ENCODE peak calls at places on chromosome 12, in eight cellular contexts. One of them, this sample, is unnamed.

GRCh38 chr12:98998697-98999299 is 353.7 kb downstream of the APAF1 start:
- DNase-seq in heart right ventricle: no peak
- DNase-seq in colonic mucosa: no peak
- DNase-seq in cardiac muscle cell: peak; percentile 58
- DNase-seq in CD8-positive, alpha-beta memory T cell: no peak
- DNase-seq in MM.1S: peak; percentile 68
- DNase-seq in psoas muscle: no peak
- DNase-seq in PC-3: peak; percentile 79
- DNase-seq in this sample: no peak

GRCh38 chr12:53929527-53929926 is 9.1 kb upstream of the HOXC13 start:
- DNase-seq in heart right ventricle: no peak
- DNase-seq in colonic mucosa: no peak
- DNase-seq in cardiac muscle cell: no peak
- DNase-seq in CD8-positive, alpha-beta memory T cell: no peak
- DNase-seq in MM.1S: no peak
- DNase-seq in psoas muscle: no peak
- DNase-seq in PC-3: no peak
- DNase-seq in this sample: no peak

GRCh38 chr12:114680498-114681148 is 3.4 kb downstream of the TBX3 start:
- DNase-seq in heart right ventricle: no peak
- DNase-seq in colonic mucosa: no peak
- DNase-seq in cardiac muscle cell: no peak
- DNase-seq in CD8-positive, alpha-beta memory T cell: no peak
- DNase-seq in MM.1S: no peak
- DNase-seq in psoas muscle: no peak
- DNase-seq in PC-3: peak; percentile 33
- DNase-seq in this sample: no peak

GRCh38 chr12:101108130-101108529 is 101.9 kb downstream of the SLC5A8 start:
- DNase-seq in heart right ventricle: no peak
- DNase-seq in colonic mucosa: no peak
- DNase-seq in cardiac muscle cell: no peak
- DNase-seq in CD8-positive, alpha-beta memory T cell: no peak
- DNase-seq in MM.1S: peak; percentile 9
- DNase-seq in psoas muscle: no peak
- DNase-seq in PC-3: no peak
- DNase-seq in this sample: no peak

GRCh38 chr12:47938093-47938492 is 25.3 kb upstream of the TMEM106C start:
- DNase-seq in heart right ventricle: no peak
- DNase-seq in colonic mucosa: no peak
- DNase-seq in cardiac muscle cell: peak; percentile 21
- DNase-seq in CD8-positive, alpha-beta memory T cell: no peak
- DNase-seq in MM.1S: no peak
- DNase-seq in psoas muscle: no peak
- DNase-seq in PC-3: peak; percentile 44
- DNase-seq in this sample: no peak

GRCh38 chr12:53096089-53096741 is 1.3 kb upstream of the IGFBP6 start:
- DNase-seq in heart right ventricle: peak; percentile 79
- DNase-seq in colonic mucosa: peak; percentile 62
- DNase-seq in cardiac muscle cell: peak; percentile 85
- DNase-seq in CD8-positive, alpha-beta memory T cell: no peak
- DNase-seq in MM.1S: no peak
- DNase-seq in psoas muscle: peak; percentile 85
- DNase-seq in PC-3: peak; percentile 19
- DNase-seq in this sample: no peak

GRCh38 chr12:120072472-120072871 is 44.1 kb downstream of the RAB35 start:
- DNase-seq in heart right ventricle: no peak
- DNase-seq in colonic mucosa: no peak
- DNase-seq in cardiac muscle cell: no peak
- DNase-seq in CD8-positive, alpha-beta memory T cell: no peak
- DNase-seq in MM.1S: no peak
- DNase-seq in psoas muscle: no peak
- DNase-seq in PC-3: no peak
- DNase-seq in this sample: no peak

GRCh38 chr12:69136931-69137613 is 102.3 kb upstream of the CPSF6 start:
- DNase-seq in heart right ventricle: no peak
- DNase-seq in colonic mucosa: no peak
- DNase-seq in cardiac muscle cell: no peak
- DNase-seq in CD8-positive, alpha-beta memory T cell: no peak
- DNase-seq in MM.1S: no peak
- DNase-seq in psoas muscle: no peak
- DNase-seq in PC-3: no peak
- DNase-seq in this sample: no peak

GRCh38 chr12:11797317-11797913 is 147.9 kb downstream of the ETV6 start:
- DNase-seq in heart right ventricle: no peak
- DNase-seq in colonic mucosa: no peak
- DNase-seq in cardiac muscle cell: peak; percentile 85
- DNase-seq in CD8-positive, alpha-beta memory T cell: no peak
- DNase-seq in MM.1S: no peak
- DNase-seq in psoas muscle: no peak
- DNase-seq in PC-3: no peak
- DNase-seq in this sample: no peak

GRCh38 chr12:56574210-56574609 is 52.6 kb downstream of the RBMS2 start:
- DNase-seq in heart right ventricle: no peak
- DNase-seq in colonic mucosa: no peak
- DNase-seq in cardiac muscle cell: peak; percentile 82
- DNase-seq in CD8-positive, alpha-beta memory T cell: no peak
- DNase-seq in MM.1S: no peak
- DNase-seq in psoas muscle: no peak
- DNase-seq in PC-3: peak; percentile 24
- DNase-seq in this sample: no peak

GRCh38 chr12:51647647-51648046 is 56.6 kb downstream of the SCN8A start:
- DNase-seq in heart right ventricle: no peak
- DNase-seq in colonic mucosa: no peak
- DNase-seq in cardiac muscle cell: no peak
- DNase-seq in CD8-positive, alpha-beta memory T cell: no peak
- DNase-seq in MM.1S: no peak
- DNase-seq in psoas muscle: no peak
- DNase-seq in PC-3: no peak
- DNase-seq in this sample: no peak

GRCh38 chr12:3251067-3251466 is 173.9 kb downstream of the TSPAN9 start:
- DNase-seq in heart right ventricle: no peak
- DNase-seq in colonic mucosa: no peak
- DNase-seq in cardiac muscle cell: no peak
- DNase-seq in CD8-positive, alpha-beta memory T cell: no peak
- DNase-seq in MM.1S: no peak
- DNase-seq in psoas muscle: peak; percentile 51
- DNase-seq in PC-3: no peak
- DNase-seq in this sample: no peak

GRCh38 chr12:126243814-126244213 is 1178.6 kb downstream of the AACS start:
- DNase-seq in heart right ventricle: no peak
- DNase-seq in colonic mucosa: no peak
- DNase-seq in cardiac muscle cell: no peak
- DNase-seq in CD8-positive, alpha-beta memory T cell: no peak
- DNase-seq in MM.1S: no peak
- DNase-seq in psoas muscle: no peak
- DNase-seq in PC-3: no peak
- DNase-seq in this sample: no peak

GRCh38 chr12:81274619-81275018 is 196.7 kb downstream of the ACSS3 start:
- DNase-seq in heart right ventricle: no peak
- DNase-seq in colonic mucosa: no peak
- DNase-seq in cardiac muscle cell: peak; percentile 3
- DNase-seq in CD8-positive, alpha-beta memory T cell: no peak
- DNase-seq in MM.1S: no peak
- DNase-seq in psoas muscle: no peak
- DNase-seq in PC-3: no peak
- DNase-seq in this sample: no peak

GRCh38 chr12:52903285-52903854 is 1.5 kb downstream of the KRT8 start:
- DNase-seq in heart right ventricle: peak; percentile 74
- DNase-seq in colonic mucosa: peak; percentile 83
- DNase-seq in cardiac muscle cell: peak; percentile 91
- DNase-seq in CD8-positive, alpha-beta memory T cell: peak; percentile 66
- DNase-seq in MM.1S: no peak
- DNase-seq in psoas muscle: peak; percentile 71
- DNase-seq in PC-3: peak; percentile 76
- DNase-seq in this sample: no peak

GRCh38 chr12:49909328-49909727 is 5.6 kb upstream of the FAIM2 start:
- DNase-seq in heart right ventricle: no peak
- DNase-seq in colonic mucosa: no peak
- DNase-seq in cardiac muscle cell: no peak
- DNase-seq in CD8-positive, alpha-beta memory T cell: no peak
- DNase-seq in MM.1S: no peak
- DNase-seq in psoas muscle: no peak
- DNase-seq in PC-3: no peak
- DNase-seq in this sample: no peak

GRCh38 chr12:98446716-98447115 is 68.7 kb upstream of the TMPO start:
- DNase-seq in heart right ventricle: no peak
- DNase-seq in colonic mucosa: no peak
- DNase-seq in cardiac muscle cell: peak; percentile 88
- DNase-seq in CD8-positive, alpha-beta memory T cell: no peak
- DNase-seq in MM.1S: no peak
- DNase-seq in psoas muscle: no peak
- DNase-seq in PC-3: no peak
- DNase-seq in this sample: no peak

GRCh38 chr12:93740721-93741120 is 63.5 kb downstream of the CRADD start:
- DNase-seq in heart right ventricle: no peak
- DNase-seq in colonic mucosa: no peak
- DNase-seq in cardiac muscle cell: no peak
- DNase-seq in CD8-positive, alpha-beta memory T cell: no peak
- DNase-seq in MM.1S: peak; percentile 53
- DNase-seq in psoas muscle: no peak
- DNase-seq in PC-3: peak; percentile 46
- DNase-seq in this sample: no peak

GRCh38 chr12:111225307-111225706 is 143.6 kb downstream of the PHETA1 start:
- DNase-seq in heart right ventricle: no peak
- DNase-seq in colonic mucosa: no peak
- DNase-seq in cardiac muscle cell: no peak
- DNase-seq in CD8-positive, alpha-beta memory T cell: no peak
- DNase-seq in MM.1S: no peak
- DNase-seq in psoas muscle: no peak
- DNase-seq in PC-3: no peak
- DNase-seq in this sample: no peak

GRCh38 chr12:121167232-121167820 is 34.6 kb downstream of the P2RX7 start:
- DNase-seq in heart right ventricle: no peak
- DNase-seq in colonic mucosa: no peak
- DNase-seq in cardiac muscle cell: peak; percentile 67
- DNase-seq in CD8-positive, alpha-beta memory T cell: no peak
- DNase-seq in MM.1S: no peak
- DNase-seq in psoas muscle: no peak
- DNase-seq in PC-3: no peak
- DNase-seq in this sample: no peak

GRCh38 chr12:96219700-96220206 is 25.6 kb downstream of the ELK3 start:
- DNase-seq in heart right ventricle: no peak
- DNase-seq in colonic mucosa: no peak
- DNase-seq in cardiac muscle cell: peak; percentile 88
- DNase-seq in CD8-positive, alpha-beta memory T cell: no peak
- DNase-seq in MM.1S: no peak
- DNase-seq in psoas muscle: no peak
- DNase-seq in PC-3: peak; percentile 99
- DNase-seq in this sample: no peak

GRCh38 chr12:10612110-10612509 is 1.3 kb downstream of the MAGOHB start:
- DNase-seq in heart right ventricle: no peak
- DNase-seq in colonic mucosa: no peak
- DNase-seq in cardiac muscle cell: no peak
- DNase-seq in CD8-positive, alpha-beta memory T cell: no peak
- DNase-seq in MM.1S: no peak
- DNase-seq in psoas muscle: no peak
- DNase-seq in PC-3: no peak
- DNase-seq in this sample: no peak
- H3K27ac ChIP-seq in heart right ventricle: no peak overlapping the region
- H3K27ac ChIP-seq in colonic mucosa: no peak overlapping the region
- H3K27ac ChIP-seq in cardiac muscle cell: no peak overlapping the region
- H3K27ac ChIP-seq in CD8-positive, alpha-beta memory T cell: no peak overlapping the region
- H3K27ac ChIP-seq in MM.1S: no peak overlapping the region
- H3K27ac ChIP-seq in psoas muscle: no peak overlapping the region
- H3K27ac ChIP-seq in PC-3: no peak overlapping the region
- H3K27ac ChIP-seq in this sample: no peak overlapping the region

GRCh38 chr12:123238961-123239360 is 5.7 kb downstream of the MTRFR start:
- DNase-seq in heart right ventricle: no peak
- DNase-seq in colonic mucosa: no peak
- DNase-seq in cardiac muscle cell: no peak
- DNase-seq in CD8-positive, alpha-beta memory T cell: no peak
- DNase-seq in MM.1S: no peak
- DNase-seq in psoas muscle: no peak
- DNase-seq in PC-3: no peak
- DNase-seq in this sample: no peak

GRCh38 chr12:123243851-123244250 is 10.6 kb downstream of the MTRFR start:
- DNase-seq in heart right ventricle: no peak
- DNase-seq in colonic mucosa: no peak
- DNase-seq in cardiac muscle cell: no peak
- DNase-seq in CD8-positive, alpha-beta memory T cell: no peak
- DNase-seq in MM.1S: no peak
- DNase-seq in psoas muscle: no peak
- DNase-seq in PC-3: no peak
- DNase-seq in this sample: no peak

GRCh38 chr12:123245678-123246077 is 12.4 kb downstream of the MTRFR start:
- DNase-seq in heart right ventricle: no peak
- DNase-seq in colonic mucosa: no peak
- DNase-seq in cardiac muscle cell: no peak
- DNase-seq in CD8-positive, alpha-beta memory T cell: no peak
- DNase-seq in MM.1S: no peak
- DNase-seq in psoas muscle: no peak
- DNase-seq in PC-3: no peak
- DNase-seq in this sample: no peak

GRCh38 chr12:123238330-123238682 is 5.1 kb downstream of the MTRFR start:
- DNase-seq in heart right ventricle: no peak
- DNase-seq in colonic mucosa: no peak
- DNase-seq in cardiac muscle cell: no peak
- DNase-seq in CD8-positive, alpha-beta memory T cell: no peak
- DNase-seq in MM.1S: no peak
- DNase-seq in psoas muscle: no peak
- DNase-seq in PC-3: no peak
- DNase-seq in this sample: no peak

GRCh38 chr12:123242083-123242904 is 9.1 kb downstream of the MTRFR start:
- DNase-seq in heart right ventricle: no peak
- DNase-seq in colonic mucosa: no peak
- DNase-seq in cardiac muscle cell: no peak
- DNase-seq in CD8-positive, alpha-beta memory T cell: no peak
- DNase-seq in MM.1S: no peak
- DNase-seq in psoas muscle: no peak
- DNase-seq in PC-3: no peak
- DNase-seq in this sample: no peak
- H3K4me1 ChIP-seq in heart right ventricle: peaks cover 28% of the 10 kb centered on the region
- H3K4me1 ChIP-seq in colonic mucosa: no peaks in the 10 kb centered on the region
- H3K4me1 ChIP-seq in cardiac muscle cell: peaks cover 9% of the 10 kb centered on the region
- H3K4me1 ChIP-seq in CD8-positive, alpha-beta memory T cell: peaks cover 40% of the 10 kb centered on the region
- H3K4me1 ChIP-seq in MM.1S: no peaks in the 10 kb centered on the region
- H3K4me1 ChIP-seq in psoas muscle: peaks cover 16% of the 10 kb centered on the region
- H3K4me1 ChIP-seq in PC-3: no peaks in the 10 kb centered on the region
- H3K4me1 ChIP-seq in this sample: no peaks in the 10 kb centered on the region

DNA sequence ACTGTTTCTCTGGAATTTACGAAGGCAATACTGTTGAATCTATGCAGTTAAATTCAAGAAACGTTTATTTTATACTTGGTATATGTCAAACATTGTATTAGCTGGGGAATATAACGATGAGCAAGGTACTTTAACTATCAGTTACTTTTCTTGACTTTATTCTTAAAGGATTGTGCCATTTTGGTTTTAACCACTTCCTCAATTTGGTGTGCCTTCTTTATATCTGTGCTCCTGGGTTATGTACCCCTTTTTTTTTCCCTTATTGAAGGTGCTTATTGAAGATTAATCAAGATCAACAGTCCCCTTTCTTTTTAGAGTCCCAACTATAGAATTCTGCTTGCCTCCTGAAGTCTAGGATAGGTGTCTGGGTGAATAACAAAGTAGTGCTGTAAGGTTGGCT is 5.8 kb downstream of the RAB21 start:
- DNase-seq in heart right ventricle: no peak
- DNase-seq in colonic mucosa: no peak
- DNase-seq in cardiac muscle cell: no peak
- DNase-seq in CD8-positive, alpha-beta memory T cell: no peak
- DNase-seq in MM.1S: no peak
- DNase-seq in psoas muscle: no peak
- DNase-seq in PC-3: no peak
- DNase-seq in this sample: no peak
- H3K9me3 ChIP-seq in heart right ventricle: no peaks in the 10 kb centered on the region
- H3K9me3 ChIP-seq in colonic mucosa: no peaks in the 10 kb centered on the region
- H3K9me3 ChIP-seq in cardiac muscle cell: no peaks in the 10 kb centered on the region
- H3K9me3 ChIP-seq in CD8-positive, alpha-beta memory T cell: peaks cover 8% of the 10 kb centered on the region
- H3K9me3 ChIP-seq in MM.1S: no peaks in the 10 kb centered on the region
- H3K9me3 ChIP-seq in psoas muscle: peaks cover 38% of the 10 kb centered on the region
- H3K9me3 ChIP-seq in PC-3: peaks cover 6% of the 10 kb centered on the region
- H3K9me3 ChIP-seq in this sample: no peaks in the 10 kb centered on the region

GRCh38 chr12:46371718-46372130 is 849 bp downstream of the SLC38A2 start:
- DNase-seq in heart right ventricle: peak; percentile 71
- DNase-seq in colonic mucosa: peak; percentile 69
- DNase-seq in cardiac muscle cell: peak; percentile 68
- DNase-seq in CD8-positive, alpha-beta memory T cell: peak; percentile 79
- DNase-seq in MM.1S: peak; percentile 54
- DNase-seq in psoas muscle: peak; percentile 78
- DNase-seq in PC-3: peak; percentile 35
- DNase-seq in this sample: no peak
- H3K27ac ChIP-seq in heart right ventricle: peak overlapping the region; percentile 99
- H3K27ac ChIP-seq in colonic mucosa: peak overlapping the region; percentile 97
- H3K27ac ChIP-seq in cardiac muscle cell: peak overlapping the region; percentile 94
- H3K27ac ChIP-seq in CD8-positive, alpha-beta memory T cell: peak overlapping the region; percentile 92
- H3K27ac ChIP-seq in MM.1S: peak overlapping the region; percentile 97
- H3K27ac ChIP-seq in psoas muscle: peak overlapping the region; percentile 99
- H3K27ac ChIP-seq in PC-3: peak overlapping the region; percentile 80
- H3K27ac ChIP-seq in this sample: no peak overlapping the region